ENCODE peak calls at places on chromosomes 3 and 15, in four cellular contexts. C is OCI-LY7, Y is ovary, L is fibroblast of pulmonary artery. G is an unnamed sample.
A peak's percentile ranks its signal among the peaks of the same experiment; 100 is the strongest.

GRCh38 chr3:104696470-104696869 is 670.2 kb upstream of the ALCAM start:
- DNase-seq in C (no peak), Y (no peak), L (no peak), G (no peak)

GRCh38 chr15:64014995-64015394 is 31.3 kb downstream of the DAPK2 start:
- DNase-seq in C (no peak), Y (no peak), L (no peak), G (no peak)

GRCh38 chr3:10357592-10358308 is 36.8 kb upstream of the SEC13 start:
- DNase-seq in C (peak; percentile 80), Y (no peak), L (peak; percentile 89), G (peak; percentile 91)

GRCh38 chr3:23923786-23924185 is 6.9 kb downstream of the RPL15 start:
- DNase-seq in C (no peak), Y (no peak), L (peak; percentile 86), G (peak; percentile 76)

GRCh38 chr15:89662893-89663673 is 7.8 kb upstream of the KIF7 start:
- DNase-seq in C (no peak), Y (peak; percentile 78), L (peak; percentile 95), G (peak; percentile 90)

GRCh38 chr15:39699531-39700110 is 83.0 kb downstream of the FSIP1 start:
- DNase-seq in C (no peak), Y (no peak), L (no peak), G (no peak)

GRCh38 chr15:70319466-70319865 is 221.7 kb upstream of the TLE3 start:
- DNase-seq in C (peak; percentile 91), Y (no peak), L (no peak), G (no peak)

GRCh38 chr3:184652465-184652864 is 59.4 kb downstream of the MAGEF1 start:
- DNase-seq in C (no peak), Y (no peak), L (peak; percentile 46), G (no peak)

GRCh38 chr15:87747106-87747505 is 509.4 kb downstream of the NTRK3 start:
- DNase-seq in C (no peak), Y (no peak), L (no peak), G (no peak)

GRCh38 chr3:57007513-57008415 is 52.7 kb upstream of the SPATA12 start:
- DNase-seq in C (no peak), Y (peak; percentile 75), L (peak; percentile 88), G (peak; percentile 90)

GRCh38 chr3:27073903-27074302 is 295.3 kb downstream of the NEK10 start:
- DNase-seq in C (no peak), Y (no peak), L (no peak), G (no peak)

GRCh38 chr15:63638828-63639227 is 41.6 kb downstream of the FBXL22 start:
- DNase-seq in C (no peak), Y (no peak), L (no peak), G (no peak)

GRCh38 chr15:75177360-75178071 is 24.2 kb upstream of the C15orf39 start:
- DNase-seq in C (no peak), Y (no peak), L (no peak), G (no peak)

DNA sequence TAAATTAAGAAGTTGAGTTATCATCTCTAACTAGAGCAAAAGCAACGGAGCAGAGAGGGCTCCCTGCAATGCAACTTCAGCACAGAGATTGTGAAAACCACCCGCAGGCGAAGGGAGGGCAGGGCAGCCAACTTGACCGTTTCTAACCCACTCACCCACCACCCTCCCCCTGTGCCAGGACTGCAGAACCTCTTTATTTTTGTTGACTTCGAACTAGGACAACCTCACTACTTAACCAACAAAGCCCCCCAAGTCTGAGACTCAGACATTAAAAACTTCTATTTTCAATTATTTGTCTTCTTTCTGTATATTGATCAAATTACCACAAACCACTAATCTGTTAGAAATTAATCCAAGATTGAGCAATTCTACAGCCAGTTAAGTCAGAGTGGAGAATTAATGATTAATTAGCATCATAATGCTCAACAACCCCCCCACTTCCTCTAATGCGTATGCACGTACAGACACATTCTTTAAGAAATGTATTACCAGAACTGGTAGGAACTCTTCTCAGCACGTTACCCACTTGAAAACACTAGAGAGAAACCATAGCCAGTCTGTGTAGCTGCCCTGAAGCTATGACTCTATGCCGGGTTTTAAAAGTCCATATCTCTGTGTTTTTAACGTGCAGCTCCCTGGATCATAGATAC is 2.0 kb downstream of the MGLL start:
- DNase-seq in C (no peak), Y (no peak), L (no peak), G (peak; percentile 15)
- TF ChIP-seq CTCF in C (no peak), Y (no peak), L (peak; percentile 21), G (peak; percentile 27)

GRCh38 chr3:48475188-48475587 is 28.7 kb downstream of the ATRIP start:
- DNase-seq in C (no peak), Y (no peak), L (no peak), G (no peak)
- H3K4me3 ChIP-seq in C (no peak overlapping the region), Y (no peak overlapping the region), L (no peak overlapping the region), G (no peak overlapping the region)

GRCh38 chr15:25368855-25369254 is 70.0 kb downstream of the UBE3A start:
- DNase-seq in C (no peak), Y (no peak), L (no peak), G (peak; percentile 16)

GRCh38 chr15:25362545-25362944 is 76.3 kb downstream of the UBE3A start:
- DNase-seq in C (no peak), Y (no peak), L (no peak), G (no peak)

GRCh38 chr15:25366058-25366457 is 72.8 kb downstream of the UBE3A start:
- DNase-seq in C (no peak), Y (no peak), L (no peak), G (no peak)
- TF ChIP-seq CTCF in C (no peak), Y (no peak), L (no peak), G (no peak)

GRCh38 chr3:186359078-186359477 is 3.0 kb downstream of the DGKG start:
- DNase-seq in C (no peak), Y (no peak), L (no peak), G (no peak)

GRCh38 chr3:186362409-186362757 is 349 bp upstream of the DGKG start:
- DNase-seq in C (no peak), Y (no peak), L (no peak), G (no peak)

GRCh38 chr3:186361246-186361611 is 805 bp downstream of the DGKG start:
- DNase-seq in C (no peak), Y (no peak), L (no peak), G (no peak)

GRCh38 chr3:186361612-186362408 is at the start of gene DGKG:
- DNase-seq in C (peak; percentile 1), Y (peak; percentile 24), L (no peak), G (no peak)

GRCh38 chr3:186360779-186361178 is 1.3 kb downstream of the DGKG start:
- DNase-seq in C (no peak), Y (no peak), L (no peak), G (no peak)
- H3K4me3 ChIP-seq in C (no peak overlapping the region), Y (peak overlapping the region; percentile 36), L (no peak overlapping the region), G (no peak overlapping the region)

GRCh38 chr3:142424754-142425153 is 23.1 kb downstream of the XRN1 start:
- DNase-seq in C (no peak), Y (no peak), L (no peak), G (no peak)

GRCh38 chr3:142434503-142434902 is 13.3 kb downstream of the XRN1 start:
- DNase-seq in C (no peak), Y (no peak), L (peak; percentile 40), G (no peak)

GRCh38 chr3:142433110-142433509 is 14.7 kb downstream of the XRN1 start:
- DNase-seq in C (no peak), Y (no peak), L (no peak), G (no peak)

DNA sequence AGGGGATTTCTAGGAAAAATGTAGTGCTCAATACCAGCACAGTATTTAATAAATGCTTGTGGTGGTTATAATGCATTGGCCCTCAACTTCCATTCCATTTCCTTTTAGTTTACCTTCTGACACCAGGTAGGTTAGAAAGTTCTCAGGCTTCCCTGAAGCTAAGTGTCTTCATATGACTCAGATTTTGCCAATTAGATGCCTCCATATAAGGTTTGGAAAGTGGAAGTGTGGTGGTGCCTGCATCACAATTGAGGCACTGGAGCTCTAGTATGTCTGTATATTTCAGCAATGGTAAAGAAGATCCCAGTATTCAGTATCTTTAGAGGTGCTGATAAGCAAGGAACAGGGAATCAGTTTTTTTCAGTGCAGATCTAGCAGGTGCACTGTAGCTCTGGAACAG is 18.3 kb downstream of the XRN1 start:
- DNase-seq in C (no peak), Y (no peak), L (no peak), G (no peak)
- TF ChIP-seq CTCF in C (no peak), Y (no peak), L (no peak), G (no peak)

G was measured in astrocyte of the spinal cord.